ENCODE peak calls at places on chromosomes 2 and 18, in six cellular contexts. D is mesendoderm, E is H1, U is mesenchymal stem cell, O is IMR-90, G is trophoblast cell. A is an unnamed sample.
A peak's percentile ranks its signal among the peaks of the same experiment; 100 is the strongest.

GRCh38 chr2:219252570-219252899 is 508 bp upstream of the TUBA4B start:
- DNase-seq in E (no peak), O (no peak), U (no peak), D (no peak), G (no peak), A (no peak)

GRCh38 chr2:170073288-170073687 is 104.7 kb upstream of the MYO3B start:
- DNase-seq in U (no peak), E (no peak), D (no peak), O (peak; percentile 71), G (no peak), A (no peak)

GRCh38 chr2:224524657-224525056 is 60.5 kb downstream of the CUL3 start:
- DNase-seq in U (no peak), D (no peak), G (no peak), O (no peak), E (no peak), A (no peak)

GRCh38 chr18:62122330-62122729 is 64.5 kb downstream of the PIGN start:
- DNase-seq in G (no peak), U (no peak), E (no peak), O (no peak), D (no peak), A (no peak)

GRCh38 chr2:23207871-23208270 is 177.1 kb upstream of the KLHL29 start:
- DNase-seq in G (no peak), O (no peak), D (no peak), E (no peak), U (no peak), A (no peak)

GRCh38 chr2:40367652-40368051 is 84.2 kb downstream of the SLC8A1 start:
- DNase-seq in D (no peak), U (no peak), G (no peak), E (no peak), O (peak; percentile 93), A (no peak)

GRCh38 chr18:8450013-8450412 is 159.2 kb upstream of the RAB12 start:
- DNase-seq in O (no peak), G (peak; percentile 10), E (peak; percentile 25), U (peak; percentile 3), D (peak; percentile 80), A (no peak)

GRCh38 chr18:50819027-50819726 is 639 bp downstream of the MRO start:
- DNase-seq in G (peak; percentile 13), O (no peak), U (peak; percentile 1), D (peak; percentile 90), E (peak; percentile 47), A (peak; percentile 26)

GRCh38 chr2:171958475-171958874 is 36.2 kb downstream of the HAT1 start:
- DNase-seq in O (peak; percentile 85), D (no peak), U (peak; percentile 65), G (no peak), E (no peak), A (no peak)

GRCh38 chr2:25939257-25939668 is 43.0 kb downstream of the KIF3C start:
- DNase-seq in O (no peak), D (no peak), U (no peak), G (no peak), E (no peak), A (no peak)

GRCh38 chr2:56185582-56186046 is 1.8 kb downstream of the CCDC85A start:
- DNase-seq in U (peak; percentile 61), D (peak; percentile 70), O (no peak), E (no peak), G (no peak), A (peak; percentile 40)

GRCh38 chr2:69453475-69454129 is 16.4 kb upstream of the NFU1 start:
- DNase-seq in E (no peak), G (no peak), O (no peak), D (no peak), U (no peak), A (no peak)

GRCh38 chr18:55337153-55337552 is 250.8 kb downstream of the TCF4 start:
- DNase-seq in G (no peak), E (no peak), U (no peak), D (no peak), O (no peak), A (no peak)

GRCh38 chr2:86211033-86211795 is 12.0 kb downstream of the MRPL35 start:
- DNase-seq in O (no peak), U (no peak), D (no peak), G (no peak), E (no peak), A (no peak)

GRCh38 chr2:200662727-200663126 is 76.9 kb downstream of the AOX1 start:
- DNase-seq in U (peak; percentile 76), O (peak; percentile 78), G (peak; percentile 63), E (no peak), D (peak; percentile 77), A (no peak)

GRCh38 chr2:183078163-183078466 is 432 bp upstream of the DUSP19 start:
- DNase-seq in U (no peak), O (no peak), G (no peak), E (no peak), D (no peak), A (no peak)

GRCh38 chr2:226680674-226681073 is 118.9 kb downstream of the IRS1 start:
- DNase-seq in O (no peak), U (no peak), E (no peak), D (no peak), G (no peak), A (no peak)

GRCh38 chr2:50143822-50144575 is 887.9 kb downstream of the NRXN1 start:
- DNase-seq in G (peak; percentile 1), O (no peak), D (peak; percentile 37), U (peak; percentile 69), E (no peak), A (peak; percentile 27)

GRCh38 chr2:29657674-29658073 is 263.7 kb downstream of the ALK start:
- DNase-seq in E (no peak), U (no peak), D (no peak), O (no peak), G (no peak), A (no peak)

GRCh38 chr2:29664578-29664977 is 256.8 kb downstream of the ALK start:
- DNase-seq in E (no peak), O (no peak), U (no peak), G (no peak), D (no peak), A (no peak)

GRCh38 chr2:29663266-29663665 is 258.1 kb downstream of the ALK start:
- DNase-seq in G (no peak), E (no peak), D (no peak), O (peak; percentile 70), U (no peak), A (no peak)

GRCh38 chr2:29660216-29660615 is 261.2 kb downstream of the ALK start:
- DNase-seq in G (no peak), E (no peak), U (no peak), D (no peak), O (no peak), A (no peak)

DNA sequence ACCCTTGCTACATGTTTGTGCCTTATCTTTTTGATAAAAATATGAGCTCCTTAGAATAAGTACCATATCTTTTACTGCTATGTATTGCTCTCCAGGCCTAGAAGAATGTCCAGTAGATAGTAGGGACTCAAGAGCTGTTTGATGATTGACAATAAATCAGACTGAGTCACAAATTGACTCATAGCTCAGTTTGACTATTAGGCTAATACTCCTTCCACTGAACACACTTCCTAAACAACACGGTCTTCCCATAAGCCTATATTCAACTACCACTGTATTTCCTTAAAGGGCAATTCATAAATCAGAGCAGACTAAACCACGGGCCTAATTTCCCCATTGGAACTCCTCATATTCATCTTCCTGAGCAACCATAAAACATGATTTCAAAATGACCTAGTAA is 258.5 kb downstream of the ALK start:
- DNase-seq in U (no peak), E (no peak), O (peak; percentile 11), G (no peak), D (no peak), A (no peak)
- H3K4me3 ChIP-seq in U (no peak overlapping the region), E (no peak overlapping the region), O (no peak overlapping the region), G (no peak overlapping the region), D (no peak overlapping the region), A (no peak overlapping the region)

GRCh38 chr2:111119847-111120252 is 864 bp upstream of the BCL2L11 start:
- DNase-seq in O (no peak), E (no peak), U (no peak), D (no peak), G (no peak), A (peak; percentile 27)
- H3K18ac ChIP-seq in O (no peak overlapping the region), E (peak overlapping the region; percentile 60), U (no peak overlapping the region), D (peak overlapping the region; percentile 31), G (peak overlapping the region; percentile 58), A (peak overlapping the region; percentile 94)

DNA sequence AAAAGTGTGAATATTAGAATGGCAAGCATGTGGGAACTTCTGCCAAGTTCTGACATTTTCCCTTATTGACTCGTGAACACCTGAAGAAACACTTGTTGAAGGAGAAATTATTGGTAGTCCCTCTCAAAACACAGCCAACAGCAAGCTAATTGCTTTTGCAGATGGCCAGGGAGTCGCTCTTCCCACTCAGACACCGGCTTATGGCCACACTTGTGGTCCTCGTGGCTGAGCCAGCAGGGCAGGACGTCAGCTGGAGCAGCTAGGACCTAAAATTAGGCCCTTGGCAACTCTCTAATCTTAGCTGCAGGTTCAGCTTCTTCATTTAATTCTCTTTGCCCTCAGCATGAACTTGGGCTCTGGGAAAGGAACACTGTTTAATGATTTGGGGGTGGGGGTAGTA is 77.2 kb downstream of the CDK15 start:
- DNase-seq in G (no peak), O (no peak), E (no peak), D (no peak), U (no peak), A (no peak)
- H3K4me3 ChIP-seq in G (no peak overlapping the region), O (no peak overlapping the region), E (no peak overlapping the region), D (no peak overlapping the region), U (no peak overlapping the region), A (no peak overlapping the region)

DNA sequence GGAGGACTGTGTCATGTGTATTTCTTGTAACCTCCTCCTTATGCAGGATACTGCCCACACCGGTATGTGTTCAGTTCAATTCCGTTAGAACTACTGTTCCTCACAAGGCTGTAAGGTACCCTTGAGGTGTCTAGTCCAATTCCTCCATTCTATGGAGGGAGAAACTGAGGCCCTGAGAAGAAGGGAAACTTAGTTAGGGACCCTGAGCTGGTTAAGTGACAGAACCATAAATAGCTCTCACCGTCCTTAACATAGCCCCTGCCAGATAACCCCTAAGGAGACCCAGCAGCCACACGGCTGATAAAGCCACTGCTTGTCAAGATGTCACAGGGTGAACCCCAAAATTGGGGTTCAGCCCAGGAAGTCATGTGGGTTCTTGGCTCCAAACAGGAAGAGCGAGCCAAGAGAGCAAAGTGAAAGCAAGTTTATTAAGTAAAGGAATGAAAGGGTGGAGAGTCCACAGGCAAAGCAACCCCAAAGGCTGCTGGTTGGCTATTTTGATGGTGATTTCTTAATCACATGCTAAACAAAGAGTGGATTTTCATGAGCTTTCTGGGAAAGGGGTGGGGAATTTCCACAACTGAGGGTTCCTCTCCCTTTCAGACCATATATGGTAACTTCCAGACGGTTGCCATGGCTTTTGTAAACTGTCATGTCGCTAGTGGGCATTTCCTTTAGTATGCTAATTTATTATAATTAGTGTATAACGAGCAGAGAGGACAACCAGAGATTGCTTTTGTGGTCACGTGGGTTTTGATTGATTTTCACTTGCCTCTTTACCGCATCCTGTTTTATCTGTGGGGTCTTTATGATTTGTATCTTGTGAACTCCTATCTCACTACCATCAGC is 83.4 kb upstream of the RTN4 start:
- DNase-seq in U (peak; percentile 100), D (peak; percentile 95), O (peak; percentile 96), G (no peak), E (peak; percentile 78), A (no peak)
- H3K18ac ChIP-seq in U (peak overlapping the region; percentile 97), D (peak overlapping the region; percentile 6), O (peak overlapping the region; percentile 98), G (no peak overlapping the region), E (peak overlapping the region; percentile 100), A (no peak overlapping the region)

GRCh38 chr2:176138526-176139169 is 9.1 kb downstream of the HOXD8 start:
- DNase-seq in E (no peak), D (no peak), U (no peak), O (no peak), G (no peak), A (no peak)
- H3K4me3 ChIP-seq in E (no peak overlapping the region), D (no peak overlapping the region), U (peak overlapping the region; percentile 86), O (no peak overlapping the region), G (no peak overlapping the region), A (no peak overlapping the region)

A was measured in neuronal stem cell.